ENCODE peak calls at places on chromosomes 13 and 19, in five cellular contexts. A, V, B, L and C are unnamed samples.

GRCh38 chr19:56155124-56155687 is 14.1 kb downstream of the ZNF444 start:
- DNase-seq in A (peak; percentile 36), V (peak; percentile 47), B (peak; percentile 78), L (no peak), C (no peak)

GRCh38 chr19:5931251-5931650 is 17.2 kb downstream of the CAPS start:
- DNase-seq in A (no peak), V (no peak), B (no peak), L (no peak), C (no peak)

GRCh38 chr13:29520671-29521070 is 74.8 kb downstream of the SLC7A1 start:
- DNase-seq in A (no peak), V (no peak), B (no peak), L (no peak), C (no peak)

GRCh38 chr19:12952488-12953455 is 4.3 kb downstream of the GADD45GIP1 start:
- DNase-seq in A (no peak), V (peak; percentile 6), B (no peak), L (no peak), C (no peak)

GRCh38 chr19:54336893-54337857 is 1.8 kb downstream of the LILRA4 start:
- DNase-seq in A (no peak), V (no peak), B (no peak), L (no peak), C (no peak)

GRCh38 chr13:98775386-98775785 is 22.9 kb upstream of the SLC15A1 start:
- DNase-seq in A (no peak), V (no peak), B (no peak), L (no peak), C (no peak)

GRCh38 chr19:44661205-44661604 is 10.1 kb upstream of the CEACAM19 start:
- DNase-seq in A (no peak), V (no peak), B (no peak), L (no peak), C (no peak)

GRCh38 chr13:99730403-99730802 is 229.1 kb downstream of the TM9SF2 start:
- DNase-seq in A (no peak), V (no peak), B (no peak), L (no peak), C (no peak)

GRCh38 chr13:111291908-111292307 is 28.5 kb upstream of the TEX29 start:
- DNase-seq in A (no peak), V (no peak), B (no peak), L (no peak), C (no peak)

GRCh38 chr19:44745386-44745831 is 3.1 kb upstream of the BCL3 start:
- DNase-seq in A (peak; percentile 80), V (peak; percentile 46), B (peak; percentile 41), L (no peak), C (no peak)

DNA sequence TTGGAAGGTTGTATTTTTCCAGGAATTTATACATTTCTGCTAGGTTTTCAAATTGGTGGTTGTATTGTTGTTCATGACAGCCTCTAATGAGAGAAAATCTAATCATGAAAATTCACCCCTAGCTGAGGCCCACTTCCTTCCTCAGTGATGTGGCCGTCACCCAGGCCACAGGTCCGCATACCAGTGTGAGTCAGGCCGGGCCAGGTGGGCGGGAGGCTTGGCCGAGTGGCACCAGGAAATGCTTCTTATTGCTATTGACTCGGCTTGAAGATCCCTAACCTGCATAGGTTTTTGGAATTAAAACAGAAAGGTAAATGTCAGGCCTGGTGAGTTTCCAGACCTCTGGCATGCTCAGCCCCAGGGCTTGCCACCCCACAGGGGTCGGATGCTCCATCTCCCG is 88.7 kb downstream of the SCGB2B2 start:
- DNase-seq in A (no peak), V (no peak), B (no peak), L (no peak), C (no peak)
- TF ChIP-seq ESRRA in A (no peak), V (no peak), B (no peak), L (no peak), C (no peak)

DNA sequence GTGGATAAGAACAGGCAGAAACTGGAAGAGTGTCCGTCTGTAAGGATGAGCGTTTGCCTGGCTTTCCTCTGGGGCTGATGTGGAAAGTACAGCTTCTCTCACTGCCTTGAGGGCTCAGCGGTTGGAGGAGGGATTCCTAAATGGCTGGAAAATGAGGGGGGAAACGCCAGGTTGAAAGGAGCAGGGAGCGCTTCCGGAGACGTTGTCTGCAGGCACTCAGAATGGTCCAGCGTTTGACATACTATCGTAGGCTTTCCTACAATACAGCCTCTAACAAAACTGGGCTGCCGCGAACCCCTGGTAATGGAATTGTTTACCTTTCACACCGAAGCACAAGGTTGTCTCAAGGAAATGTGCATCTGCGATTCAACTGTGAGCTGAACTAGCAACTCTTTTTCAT is 39.9 kb downstream of the MRPL57 start:
- DNase-seq in A (no peak), V (no peak), B (no peak), L (no peak), C (no peak)
- TF ChIP-seq ESRRA in A (no peak), V (no peak), B (no peak), L (no peak), C (no peak)

GRCh38 chr19:14413765-14414171 is 5.4 kb downstream of the DDX39A start:
- DNase-seq in A (no peak), V (peak; percentile 11), B (no peak), L (no peak), C (no peak)
- TF ChIP-seq ESRRA in A (no peak), V (no peak), B (no peak), L (no peak), C (no peak)

GRCh38 chr13:49840266-49840665 is 47.8 kb upstream of the KPNA3 start:
- DNase-seq in A (no peak), V (no peak), B (no peak), L (peak; percentile 61), C (no peak)
- TF ChIP-seq ESRRA in A (no peak), V (no peak), B (no peak), L (no peak), C (no peak)

DNA sequence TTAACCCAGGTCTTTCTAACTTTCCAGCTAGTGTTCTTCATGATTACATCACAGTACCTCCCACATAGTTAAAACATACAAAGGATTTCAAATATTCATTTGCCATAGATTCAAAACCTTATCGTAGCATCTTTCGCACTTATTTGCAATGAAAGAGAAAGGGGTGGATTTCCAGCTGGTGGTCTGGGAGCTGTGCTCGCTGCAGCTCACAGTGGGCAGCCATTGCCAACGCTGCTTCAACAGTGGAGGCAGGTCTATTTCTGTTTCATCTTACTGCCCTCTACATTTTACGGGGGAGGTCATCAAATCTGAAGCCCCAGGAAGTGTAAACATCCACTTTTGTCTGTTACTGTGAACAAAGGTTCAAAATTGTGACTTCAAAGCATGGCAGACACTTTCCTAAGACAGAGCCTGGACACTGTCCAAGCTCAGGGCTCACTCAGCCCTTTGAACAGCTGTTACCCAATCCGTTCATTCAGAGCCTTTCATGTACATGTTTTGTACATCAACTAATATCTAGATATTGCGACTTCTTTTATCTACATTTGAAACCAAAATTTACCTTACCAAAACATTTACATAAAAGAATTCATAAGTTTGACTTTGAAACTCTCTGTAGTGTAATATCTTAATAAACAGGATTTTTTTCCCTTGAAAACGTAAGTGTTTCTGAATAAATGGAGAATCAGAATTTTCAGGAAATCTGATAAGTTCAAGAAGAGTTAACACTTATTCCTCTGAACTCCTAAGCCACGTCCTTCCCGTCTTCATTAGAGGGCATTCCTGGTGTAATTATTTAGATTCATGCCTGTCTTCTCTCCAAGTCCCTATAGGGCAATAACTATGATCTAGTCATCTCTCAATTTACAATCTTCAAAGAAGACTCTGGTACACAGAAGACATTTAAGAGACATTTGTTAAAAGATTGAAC is 25.1 kb downstream of the STARD13 start:
- DNase-seq in A (no peak), V (no peak), B (no peak), L (peak; percentile 99), C (no peak)
- TF ChIP-seq ESRRA in A (no peak), V (no peak), B (no peak), L (peak; percentile 75), C (no peak)

GRCh38 chr13:27172495-27172842 is 858 bp upstream of the USP12 start:
- DNase-seq in A (no peak), V (no peak), B (no peak), L (no peak), C (no peak)

GRCh38 chr13:27170521-27171243 is 929 bp downstream of the USP12 start:
- DNase-seq in A (peak; percentile 15), V (peak; percentile 45), B (peak; percentile 75), L (peak; percentile 33), C (no peak)

GRCh38 chr13:27170221-27170520 is 1.4 kb downstream of the USP12 start:
- DNase-seq in A (no peak), V (peak; percentile 14), B (no peak), L (no peak), C (no peak)

GRCh38 chr13:27171244-27171829 is at the start of gene USP12:
- DNase-seq in A (no peak), V (peak; percentile 60), B (peak; percentile 67), L (no peak), C (no peak)

DNA sequence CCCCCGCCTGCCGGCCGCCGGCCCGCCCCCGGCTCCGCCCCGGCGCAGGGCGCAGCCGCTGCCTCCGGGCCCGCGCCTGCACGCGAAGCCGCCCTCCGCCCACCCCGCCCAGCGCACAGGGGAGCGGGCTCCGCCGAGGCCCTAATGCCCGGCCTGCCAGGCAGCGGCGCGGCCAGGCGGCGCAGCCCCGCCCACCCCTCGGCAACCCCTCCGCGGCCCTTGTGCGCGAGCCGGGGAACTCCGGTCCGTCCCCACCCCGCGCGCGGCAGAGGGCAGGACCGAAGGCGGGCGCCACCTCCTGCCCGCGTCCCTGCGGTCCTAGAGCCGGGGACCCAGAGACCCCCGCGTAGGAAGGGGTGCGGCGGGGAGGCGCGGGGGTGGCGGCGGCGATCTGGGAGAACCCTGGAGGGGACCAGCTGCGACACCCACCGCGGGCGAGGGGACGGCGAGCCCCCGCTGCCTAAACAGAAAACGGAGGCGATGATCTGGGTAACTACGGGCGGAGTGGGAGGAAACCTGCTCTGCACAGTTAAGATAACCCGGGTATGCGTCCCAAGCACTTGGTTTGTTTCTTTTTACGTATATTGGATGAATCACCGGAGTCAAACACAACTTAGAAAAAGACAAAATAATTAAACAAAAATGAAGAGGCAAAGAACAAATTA is 351 bp upstream of the USP12 start:
- DNase-seq in A (peak; percentile 60), V (peak; percentile 78), B (peak; percentile 91), L (peak; percentile 62), C (no peak)
- TF ChIP-seq ESRRA in A (no peak), V (no peak), B (no peak), L (peak; percentile 52), C (no peak)

DNA sequence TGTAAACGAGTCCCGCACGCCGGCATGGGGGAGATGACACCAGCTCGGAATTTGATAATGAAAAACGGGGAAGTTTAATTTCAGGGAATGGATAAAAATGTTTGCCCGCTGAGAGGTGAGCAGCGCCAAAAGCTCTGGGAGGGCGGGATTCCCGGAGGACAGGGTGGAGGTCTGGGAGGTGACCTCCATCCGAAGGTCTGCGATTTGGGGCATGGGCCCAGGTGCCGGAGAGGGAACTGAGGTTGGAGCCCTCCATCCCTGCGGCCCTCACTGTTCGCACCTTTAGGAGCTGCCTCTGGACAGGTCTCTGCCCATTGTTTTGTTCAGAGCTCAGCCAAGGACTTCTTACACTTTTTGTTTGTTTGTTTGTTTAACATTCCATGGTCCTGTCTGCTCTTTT is 129.8 kb downstream of the URI1 start:
- DNase-seq in A (no peak), V (no peak), B (no peak), L (no peak), C (no peak)
- TF ChIP-seq ESRRA in A (no peak), V (no peak), B (no peak), L (no peak), C (no peak)